ENCODE peak calls at places on chromosome 4, in nine cellular contexts. L is stimulated activated CD8-positive, alpha-beta memory T cell treated with anti-CD3 and anti-CD28 coated beads, Interleukin-7, amount 100 ng/mL, for 1 hour; Q is GM18507; X is amniotic epithelial cell; J is K562; I is bronchial epithelial cell; Z is pancreas; A is stimulated activated CD4-positive, alpha-beta T cell treated with anti-CD3 and anti-CD28 coated beads, Interleukin-4, amount 100 ng/mL, for 24 hours; T is cortex of kidney. P is an unnamed sample.

GRCh38 chr4:109998867-109999303 is 86.2 kb downstream of the EGF start:
- DNase-seq in L (no peak), Q (peak; percentile 33), X (peak; percentile 50), J (peak; percentile 57), I (peak; percentile 65), Z (no peak), A (peak; percentile 30), T (no peak), P (peak; percentile 51)

GRCh38 chr4:52959545-52959944 is 97.4 kb downstream of the RASL11B start:
- DNase-seq in L (no peak), Q (no peak), X (no peak), J (no peak), I (no peak), Z (no peak), A (no peak), T (no peak), P (no peak)

GRCh38 chr4:83677656-83678055 is 141.7 kb downstream of the GPAT3 start:
- DNase-seq in L (no peak), Q (no peak), X (peak; percentile 14), J (no peak), I (no peak), Z (no peak), A (no peak), T (no peak), P (no peak)

GRCh38 chr4:110087116-110087708 is 111.2 kb downstream of the ELOVL6 start:
- DNase-seq in L (no peak), Q (no peak), X (peak; percentile 79), J (no peak), I (peak; percentile 80), Z (no peak), A (peak; percentile 26), T (no peak), P (peak; percentile 59)

GRCh38 chr4:74161676-74162450 is 3.9 kb downstream of the MTHFD2L start:
- DNase-seq in L (no peak), Q (no peak), X (peak; percentile 6), J (no peak), I (no peak), Z (no peak), A (no peak), T (no peak), P (no peak)

GRCh38 chr4:101050088-101050835 is 297.1 kb downstream of the PPP3CA start:
- DNase-seq in L (no peak), Q (no peak), X (peak; percentile 25), J (no peak), I (no peak), Z (no peak), A (no peak), T (no peak), P (no peak)

GRCh38 chr4:36288727-36289126 is 7.3 kb downstream of the DTHD1 start:
- DNase-seq in L (no peak), Q (no peak), X (no peak), J (no peak), I (peak; percentile 47), Z (no peak), A (no peak), T (no peak), P (peak; percentile 16)

GRCh38 chr4:184147858-184148799 is 69.5 kb downstream of the ENPP6 start:
- DNase-seq in L (no peak), Q (no peak), X (no peak), J (no peak), I (no peak), Z (no peak), A (no peak), T (no peak), P (no peak)

GRCh38 chr4:101356928-101357327 is 9.6 kb upstream of the PPP3CA start:
- DNase-seq in L (no peak), Q (no peak), X (peak; percentile 93), J (no peak), I (peak; percentile 99), Z (peak; percentile 62), A (no peak), T (no peak), P (no peak)

GRCh38 chr4:121936101-121936500 is 15.8 kb downstream of the TRPC3 start:
- DNase-seq in L (no peak), Q (no peak), X (peak; percentile 27), J (no peak), I (no peak), Z (no peak), A (no peak), T (no peak), P (no peak)

GRCh38 chr4:1604706-1605205 is 79.4 kb downstream of the FAM53A start:
- DNase-seq in L (no peak), Q (no peak), X (no peak), J (no peak), I (no peak), Z (no peak), A (peak; percentile 21), T (no peak), P (no peak)

GRCh38 chr4:37964734-37965457 is 4.7 kb downstream of the PTTG2 start:
- DNase-seq in L (no peak), Q (no peak), X (no peak), J (no peak), I (no peak), Z (no peak), A (no peak), T (no peak), P (no peak)

GRCh38 chr4:126445596-126445995 is 1130.8 kb downstream of the FAT4 start:
- DNase-seq in L (no peak), Q (no peak), X (no peak), J (no peak), I (no peak), Z (no peak), A (no peak), T (no peak), P (no peak)

GRCh38 chr4:162891788-162892707 is 274.6 kb downstream of the NAF1 start:
- DNase-seq in L (no peak), Q (peak; percentile 39), X (no peak), J (no peak), I (peak; percentile 1), Z (no peak), A (no peak), T (no peak), P (no peak)

GRCh38 chr4:74230902-74231499 is 73.1 kb downstream of the MTHFD2L start:
- DNase-seq in L (no peak), Q (no peak), X (peak; percentile 52), J (no peak), I (peak; percentile 92), Z (no peak), A (peak; percentile 3), T (no peak), P (no peak)

GRCh38 chr4:100246697-100247096 is 56.4 kb upstream of the DDIT4L start:
- DNase-seq in L (no peak), Q (no peak), X (no peak), J (no peak), I (no peak), Z (no peak), A (no peak), T (no peak), P (no peak)

GRCh38 chr4:149987777-149988410 is 90.4 kb upstream of the DCLK2 start:
- DNase-seq in L (no peak), Q (no peak), X (no peak), J (no peak), I (no peak), Z (no peak), A (no peak), T (no peak), P (no peak)

GRCh38 chr4:151675366-151676060 is 85.3 kb downstream of the GATB start:
- DNase-seq in L (no peak), Q (no peak), X (no peak), J (no peak), I (peak; percentile 29), Z (no peak), A (no peak), T (no peak), P (no peak)

GRCh38 chr4:151169900-151170299 is 70.5 kb downstream of the RPS3A start:
- DNase-seq in L (no peak), Q (no peak), X (peak; percentile 43), J (no peak), I (no peak), Z (no peak), A (no peak), T (no peak), P (no peak)

GRCh38 chr4:101292901-101293300 is 54.4 kb downstream of the PPP3CA start:
- DNase-seq in L (no peak), Q (no peak), X (peak; percentile 28), J (no peak), I (no peak), Z (no peak), A (no peak), T (no peak), P (no peak)

GRCh38 chr4:40831462-40831861 is 81.7 kb downstream of the NSUN7 start:
- DNase-seq in L (no peak), Q (no peak), X (no peak), J (no peak), I (no peak), Z (no peak), A (no peak), T (no peak), P (peak; percentile 86)

GRCh38 chr4:41214158-41215146 is at the start of gene APBB2:
- DNase-seq in L (no peak), Q (peak; percentile 67), X (peak; percentile 96), J (peak; percentile 84), I (peak; percentile 90), Z (peak; percentile 95), A (peak; percentile 44), T (peak; percentile 66), P (peak; percentile 96)

GRCh38 chr4:173492315-173492714 is 37.7 kb downstream of the HAND2 start:
- DNase-seq in L (no peak), Q (no peak), X (no peak), J (no peak), I (no peak), Z (no peak), A (no peak), T (no peak), P (no peak)

GRCh38 chr4:174454815-174455473 is 67.3 kb downstream of the HPGD start:
- DNase-seq in L (no peak), Q (no peak), X (no peak), J (no peak), I (no peak), Z (no peak), A (no peak), T (no peak), P (no peak)

GRCh38 chr4:128565565-128566186 is 243.8 kb upstream of the JADE1 start:
- DNase-seq in L (no peak), Q (no peak), X (peak; percentile 51), J (peak; percentile 39), I (peak; percentile 36), Z (peak; percentile 60), A (no peak), T (no peak), P (peak; percentile 24)

GRCh38 chr4:101031971-101032370 is 315.4 kb downstream of the PPP3CA start:
- DNase-seq in L (no peak), Q (no peak), X (no peak), J (no peak), I (no peak), Z (no peak), A (no peak), T (no peak), P (no peak)

GRCh38 chr4:172830295-172830764 is 338.3 kb upstream of the GALNT7 start:
- DNase-seq in L (no peak), Q (no peak), X (peak; percentile 5), J (peak; percentile 16), I (peak; percentile 5), Z (no peak), A (no peak), T (no peak), P (peak; percentile 3)

GRCh38 chr4:70908993-70909556 is 6.9 kb downstream of the MOB1B start:
- DNase-seq in L (no peak), Q (no peak), X (no peak), J (no peak), I (no peak), Z (no peak), A (no peak), T (no peak), P (no peak)

GRCh38 chr4:132266374-132266773 is 882.7 kb upstream of the PCDH10 start:
- DNase-seq in L (no peak), Q (no peak), X (no peak), J (no peak), I (no peak), Z (no peak), A (no peak), T (no peak), P (no peak)

GRCh38 chr4:139628184-139629012 is 37.2 kb upstream of the MGST2 start:
- DNase-seq in L (no peak), Q (no peak), X (no peak), J (no peak), I (no peak), Z (peak; percentile 12), A (no peak), T (no peak), P (peak; percentile 24)

GRCh38 chr4:28073860-28074555 is 1213.4 kb downstream of the STIM2 start:
- DNase-seq in L (no peak), Q (no peak), X (no peak), J (no peak), I (no peak), Z (no peak), A (no peak), T (no peak), P (no peak)

P was measured in globus pallidus.